ENCODE peak calls at places on chromosomes 2 and 18, in ten cellular contexts. H is adrenal gland; Z is type B pancreatic cell; O is LNCaP clone FGC; T is mesothelial cell of epicardium; L is CD8-positive, alpha-beta T cell; V is CD4-positive, alpha-beta T cell; W is WERI-Rb-1; P is gastrocnemius medialis; R is psoas muscle. B is an unnamed sample.

GRCh38 chr2:206250041-206250897 is 24.2 kb upstream of the ZDBF2 start:
- DNase-seq in H (no peak), Z (no peak), O (no peak), T (no peak), L (no peak), V (no peak), W (no peak), P (no peak), R (no peak), B (no peak)

GRCh38 chr2:149544692-149545091 is 42.9 kb downstream of the MMADHC start:
- DNase-seq in H (no peak), Z (no peak), O (no peak), T (no peak), L (no peak), V (no peak), W (no peak), P (no peak), R (no peak), B (no peak)

GRCh38 chr18:44130365-44130942 is 550.2 kb upstream of the SETBP1 start:
- DNase-seq in H (no peak), Z (no peak), O (peak), T (no peak), L (no peak), V (no peak), W (peak), P (no peak), R (no peak), B (peak)

GRCh38 chr2:31729442-31730092 is 148.8 kb upstream of the SRD5A2 start:
- DNase-seq in H (no peak), Z (no peak), O (peak), T (no peak), L (no peak), V (no peak), W (no peak), P (no peak), R (no peak), B (no peak)

GRCh38 chr2:192700934-192701333 is 506.2 kb upstream of the TMEFF2 start:
- DNase-seq in H (no peak), Z (no peak), O (no peak), T (no peak), L (no peak), V (no peak), W (no peak), P (no peak), R (no peak), B (no peak)

GRCh38 chr2:79040967-79041582 is 15.6 kb downstream of the REG3G start:
- DNase-seq in H (peak), Z (no peak), O (peak), T (no peak), L (no peak), V (no peak), W (peak), P (no peak), R (no peak), B (no peak)

GRCh38 chr2:150332378-150332777 is 155.1 kb downstream of the RND3 start:
- DNase-seq in H (no peak), Z (no peak), O (no peak), T (no peak), L (no peak), V (no peak), W (no peak), P (no peak), R (no peak), B (no peak)

GRCh38 chr2:222693837-222694236 is 22.4 kb downstream of the MOGAT1 start:
- DNase-seq in H (no peak), Z (no peak), O (no peak), T (no peak), L (no peak), V (no peak), W (no peak), P (no peak), R (no peak), B (no peak)

GRCh38 chr2:10375570-10376266 is 72.4 kb downstream of the ODC1 start:
- DNase-seq in H (no peak), Z (no peak), O (no peak), T (no peak), L (no peak), V (peak), W (no peak), P (no peak), R (no peak), B (peak)

GRCh38 chr2:195319112-195319460 is 337.9 kb upstream of the SLC39A10 start:
- DNase-seq in H (no peak), Z (no peak), O (no peak), T (no peak), L (no peak), V (no peak), W (no peak), P (no peak), R (no peak), B (no peak)

GRCh38 chr2:107808986-107809385 is 17.7 kb upstream of the RGPD4 start:
- DNase-seq in H (no peak), Z (no peak), O (peak), T (no peak), L (no peak), V (no peak), W (no peak), P (no peak), R (peak), B (no peak)

GRCh38 chr2:9329497-9329896 is 93.8 kb downstream of the ITGB1BP1 start:
- DNase-seq in H (no peak), Z (no peak), O (no peak), T (no peak), L (no peak), V (no peak), W (no peak), P (no peak), R (no peak), B (no peak)

GRCh38 chr2:189091253-189091652 is 88.3 kb downstream of the COL5A2 start:
- DNase-seq in H (no peak), Z (no peak), O (no peak), T (no peak), L (no peak), V (no peak), W (no peak), P (no peak), R (no peak), B (no peak)

GRCh38 chr18:57447154-57447621 is 12.0 kb downstream of the ONECUT2 start:
- DNase-seq in H (peak), Z (peak), O (no peak), T (peak), L (no peak), V (no peak), W (no peak), P (no peak), R (no peak), B (peak)

GRCh38 chr2:207423886-207424285 is 105.9 kb upstream of the CREB1 start:
- DNase-seq in H (no peak), Z (no peak), O (no peak), T (no peak), L (peak), V (no peak), W (no peak), P (no peak), R (no peak), B (peak)

GRCh38 chr2:42828487-42829416 is 36.4 kb upstream of the HAAO start:
- DNase-seq in H (peak), Z (peak), O (no peak), T (peak), L (peak), V (peak), W (peak), P (peak), R (peak), B (peak)

GRCh38 chr2:75424936-75425619 is 135.7 kb downstream of the EVA1A start:
- DNase-seq in H (no peak), Z (no peak), O (no peak), T (no peak), L (no peak), V (no peak), W (peak), P (no peak), R (no peak), B (no peak)

GRCh38 chr2:43361286-43361685 is 134.9 kb upstream of the ZFP36L2 start:
- DNase-seq in H (no peak), Z (no peak), O (no peak), T (no peak), L (no peak), V (no peak), W (no peak), P (no peak), R (no peak), B (no peak)

GRCh38 chr18:44580159-44580558 is 100.5 kb upstream of the SETBP1 start:
- DNase-seq in H (no peak), Z (no peak), O (no peak), T (no peak), L (no peak), V (no peak), W (no peak), P (no peak), R (no peak), B (no peak)

GRCh38 chr2:233836359-233836758 is 18.0 kb downstream of the HJURP start:
- DNase-seq in H (no peak), Z (no peak), O (no peak), T (no peak), L (no peak), V (no peak), W (no peak), P (no peak), R (no peak), B (no peak)

GRCh38 chr18:79167526-79168190 is 98.5 kb downstream of the ATP9B start:
- DNase-seq in H (no peak), Z (no peak), O (no peak), T (no peak), L (no peak), V (no peak), W (no peak), P (no peak), R (peak), B (no peak)

GRCh38 chr2:65390134-65390533 is 42.3 kb downstream of the SPRED2 start:
- DNase-seq in H (no peak), Z (no peak), O (no peak), T (no peak), L (no peak), V (no peak), W (no peak), P (no peak), R (no peak), B (peak)

GRCh38 chr18:27861539-27861938 is 315.4 kb downstream of the CDH2 start:
- DNase-seq in H (no peak), Z (no peak), O (no peak), T (no peak), L (no peak), V (no peak), W (peak), P (no peak), R (no peak), B (no peak)

GRCh38 chr2:208807756-208808155 is 401.2 kb downstream of the PTH2R start:
- DNase-seq in H (no peak), Z (no peak), O (no peak), T (no peak), L (no peak), V (no peak), W (no peak), P (no peak), R (no peak), B (no peak)

GRCh38 chr2:20543579-20543887 is 96.7 kb downstream of the RHOB start:
- DNase-seq in H (no peak), Z (no peak), O (no peak), T (no peak), L (no peak), V (no peak), W (peak), P (peak), R (no peak), B (no peak)

GRCh38 chr2:187468262-187468661 is 20.2 kb upstream of the CALCRL start:
- DNase-seq in H (no peak), Z (no peak), O (peak), T (no peak), L (no peak), V (no peak), W (no peak), P (no peak), R (no peak), B (no peak)

DNA sequence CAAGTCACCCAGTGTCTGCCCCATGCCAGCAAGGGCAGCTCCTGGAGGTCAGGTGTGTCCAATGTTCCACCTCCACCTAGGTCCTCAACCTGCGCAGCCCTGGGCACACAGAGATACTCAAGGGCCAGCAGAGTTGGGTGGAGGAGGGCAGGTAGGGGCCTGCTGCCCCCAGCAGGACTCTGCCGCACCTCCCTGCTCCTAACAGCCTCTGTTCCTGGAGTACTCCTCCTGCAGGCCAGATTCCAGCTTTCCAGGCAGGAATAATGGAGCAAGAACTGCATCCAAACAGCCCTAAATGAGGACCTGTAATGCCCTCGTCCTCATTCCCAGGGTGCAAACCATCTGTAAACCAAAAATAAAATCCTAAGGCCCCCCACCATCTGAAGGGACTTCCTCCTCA is 44.4 kb upstream of the ACAA2 start:
- DNase-seq in H (no peak), Z (no peak), O (no peak), T (no peak), L (no peak), V (no peak), W (no peak), P (no peak), R (no peak), B (no peak)
- TF ChIP-seq CTCF in H (no peak), Z (no peak), O (no peak), T (no peak), L (no peak), V (no peak), W (peak), P (no peak), R (no peak), B (no peak)

DNA sequence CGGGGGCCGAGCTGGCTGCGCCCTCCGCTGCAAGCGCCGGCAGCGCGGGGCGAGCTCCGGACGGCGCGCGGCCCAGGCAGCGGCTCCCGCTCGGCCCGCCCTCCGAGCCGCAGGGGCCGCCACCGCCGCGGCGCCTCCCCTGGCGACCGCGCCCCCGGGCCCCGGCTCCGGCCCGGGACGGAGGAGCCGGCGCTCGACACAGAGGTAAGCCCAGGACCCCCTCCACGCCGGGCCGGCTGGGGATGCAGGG is 151 bp downstream of the SPATS2L start:
- DNase-seq in H (no peak), Z (no peak), O (no peak), T (no peak), L (no peak), V (no peak), W (no peak), P (no peak), R (no peak), B (no peak)
- TF ChIP-seq CTCF in H (no peak), Z (no peak), O (no peak), T (no peak), L (no peak), V (no peak), W (no peak), P (no peak), R (no peak), B (no peak)

GRCh38 chr2:133680399-133681044 is 112.3 kb upstream of the NCKAP5 start:
- DNase-seq in H (no peak), Z (no peak), O (no peak), T (no peak), L (no peak), V (no peak), W (no peak), P (no peak), R (no peak), B (no peak)
- TF ChIP-seq CTCF in H (no peak), Z (peak), O (no peak), T (peak), L (no peak), V (no peak), W (no peak), P (no peak), R (no peak), B (no peak)

GRCh38 chr2:159677654-159678053 is 34.7 kb upstream of the MARCHF7 start:
- DNase-seq in H (no peak), Z (no peak), O (no peak), T (no peak), L (no peak), V (no peak), W (no peak), P (no peak), R (no peak), B (no peak)
- TF ChIP-seq CTCF in H (no peak), Z (peak), O (peak), T (no peak), L (no peak), V (no peak), W (no peak), P (peak), R (peak), B (no peak)

GRCh38 chr2:86372133-86372532 is 34.7 kb upstream of the REEP1 start:
- DNase-seq in H (no peak), Z (no peak), O (no peak), T (no peak), L (no peak), V (no peak), W (no peak), P (no peak), R (no peak), B (no peak)

GRCh38 chr2:86370579-86370978 is 33.2 kb upstream of the REEP1 start:
- DNase-seq in H (no peak), Z (no peak), O (no peak), T (no peak), L (no peak), V (no peak), W (no peak), P (no peak), R (no peak), B (no peak)

GRCh38 chr2:86371482-86372002 is 34.1 kb upstream of the REEP1 start:
- DNase-seq in H (no peak), Z (no peak), O (no peak), T (no peak), L (no peak), V (no peak), W (no peak), P (no peak), R (no peak), B (no peak)

GRCh38 chr2:86375623-86376022 is 38.2 kb upstream of the REEP1 start:
- DNase-seq in H (no peak), Z (no peak), O (no peak), T (no peak), L (no peak), V (no peak), W (no peak), P (no peak), R (no peak), B (no peak)

DNA sequence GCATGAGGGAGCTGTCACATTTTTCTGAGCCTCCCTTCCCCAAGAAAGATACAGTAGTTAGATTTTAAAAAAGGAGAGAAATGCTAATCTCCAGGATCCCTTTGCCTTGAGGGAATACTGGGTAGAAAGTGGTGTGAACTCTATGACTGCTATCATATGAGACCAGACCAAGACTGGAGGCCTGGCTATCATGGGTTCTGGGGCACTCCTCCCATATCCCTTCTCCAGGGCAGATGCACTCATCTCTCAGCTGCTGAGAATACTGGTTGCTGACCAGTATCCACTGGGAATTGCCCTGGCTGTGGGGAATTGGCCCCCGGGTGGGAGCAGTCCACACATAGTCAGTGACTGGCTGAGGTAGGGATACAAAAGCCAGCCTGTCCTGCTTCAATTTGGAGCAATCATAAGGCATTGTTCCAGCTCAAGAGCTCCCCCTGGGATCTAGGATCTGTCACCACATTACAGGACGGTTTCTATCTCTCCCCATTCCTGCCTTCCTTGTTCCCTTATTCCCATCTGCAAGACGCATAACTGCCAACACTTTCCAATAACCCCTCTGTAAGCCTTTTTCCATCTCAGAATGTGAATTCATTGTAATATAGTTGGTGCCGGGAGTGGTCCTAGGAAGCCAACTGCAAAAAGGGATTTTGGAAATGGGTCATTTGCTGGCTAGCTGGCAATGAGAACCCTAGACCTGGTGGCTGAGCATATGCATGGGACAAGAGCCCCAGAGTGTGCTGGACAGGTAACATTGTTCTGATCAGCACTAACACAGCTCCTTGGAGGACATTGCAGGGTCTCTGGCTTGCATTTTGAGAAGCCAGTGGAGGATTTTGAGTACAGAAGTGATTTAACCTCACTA is 35.4 kb upstream of the REEP1 start:
- DNase-seq in H (peak), Z (no peak), O (peak), T (no peak), L (no peak), V (no peak), W (peak), P (no peak), R (no peak), B (no peak)
- TF ChIP-seq CTCF in H (peak), Z (peak), O (peak), T (peak), L (no peak), V (peak), W (peak), P (peak), R (peak), B (peak)

GRCh38 chr18:55577812-55578539 is 10.0 kb downstream of the TCF4 start:
- DNase-seq in H (no peak), Z (no peak), O (no peak), T (no peak), L (no peak), V (no peak), W (no peak), P (no peak), R (no peak), B (no peak)
- TF ChIP-seq CTCF in H (no peak), Z (peak), O (peak), T (no peak), L (no peak), V (no peak), W (no peak), P (no peak), R (peak), B (peak)

GRCh38 chr18:76380791-76381405 is 114.1 kb downstream of the ZNF516 start:
- DNase-seq in H (no peak), Z (no peak), O (no peak), T (no peak), L (no peak), V (peak), W (no peak), P (no peak), R (no peak), B (no peak)
- TF ChIP-seq CTCF in H (no peak), Z (peak), O (peak), T (peak), L (no peak), V (no peak), W (peak), P (no peak), R (no peak), B (no peak)

DNA sequence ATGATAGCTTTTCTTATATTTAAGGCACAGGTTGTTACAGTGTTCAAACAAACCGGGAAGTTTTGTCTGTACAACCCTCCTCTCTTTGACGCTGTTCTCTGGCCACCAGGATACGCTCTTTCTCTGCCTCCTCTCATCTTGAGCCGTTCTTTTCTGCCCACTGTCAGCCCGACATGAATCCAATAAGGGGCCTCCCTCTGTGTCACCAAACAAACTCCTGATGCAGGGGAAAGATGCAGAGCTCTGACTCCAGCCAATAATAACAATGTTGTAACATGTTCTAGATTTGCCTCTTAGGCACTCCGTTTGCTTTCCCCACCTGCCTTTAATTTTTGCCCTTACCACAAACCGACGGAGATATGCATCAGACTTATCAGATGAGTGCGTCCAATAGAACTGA is 449.3 kb downstream of the SLC4A3 start:
- DNase-seq in H (no peak), Z (no peak), O (no peak), T (no peak), L (no peak), V (no peak), W (no peak), P (no peak), R (no peak), B (no peak)
- TF ChIP-seq CTCF in H (no peak), Z (peak), O (peak), T (no peak), L (no peak), V (no peak), W (no peak), P (no peak), R (no peak), B (no peak)

B was measured in B cell.